ENCODE peak calls at places on chromosome 13, in four cellular contexts. F is left ventricle myocardium inferior, M is tibial artery, O is K562. K is an unnamed sample.

GRCh38 chr13:104678161-104678560 is 1611.9 kb upstream of the SLC10A2 start:
- DNase-seq in F (no peak), M (no peak), O (no peak), K (no peak)

GRCh38 chr13:35908221-35908620 is 223.0 kb downstream of the DCLK1 start:
- DNase-seq in F (no peak), M (no peak), O (no peak), K (no peak)

GRCh38 chr13:64446372-64446771 is 2783.8 kb downstream of the PCDH9 start:
- DNase-seq in F (no peak), M (no peak), O (no peak), K (peak)

GRCh38 chr13:100029930-100030329 is 48.3 kb downstream of the ZIC2 start:
- DNase-seq in F (no peak), M (no peak), O (no peak), K (no peak)

GRCh38 chr13:29362849-29363604 is 232.5 kb downstream of the SLC7A1 start:
- DNase-seq in F (no peak), M (no peak), O (peak), K (peak)

GRCh38 chr13:70814684-70815083 is 706.4 kb upstream of the KLHL1 start:
- DNase-seq in F (no peak), M (no peak), O (no peak), K (no peak)

GRCh38 chr13:96091164-96091931 is 1.4 kb downstream of the HS6ST3 start:
- DNase-seq in F (peak), M (peak), O (no peak), K (no peak)

GRCh38 chr13:37492061-37492460 is 106.5 kb downstream of the POSTN start:
- DNase-seq in F (no peak), M (no peak), O (no peak), K (no peak)

GRCh38 chr13:99731747-99732146 is 230.5 kb downstream of the TM9SF2 start:
- DNase-seq in F (no peak), M (no peak), O (no peak), K (no peak)

GRCh38 chr13:73401769-73402168 is 343.0 kb downstream of the KLF5 start:
- DNase-seq in F (no peak), M (no peak), O (no peak), K (no peak)

GRCh38 chr13:111916201-111916600 is 150.7 kb upstream of the SOX1 start:
- DNase-seq in F (no peak), M (no peak), O (no peak), K (no peak)

GRCh38 chr13:107867701-107868661 is 347.4 kb downstream of the LIG4 start:
- DNase-seq in F (no peak), M (no peak), O (peak), K (peak)

GRCh38 chr13:112962396-112962795 is 6.6 kb upstream of the MCF2L start:
- DNase-seq in F (no peak), M (peak), O (no peak), K (no peak)

GRCh38 chr13:112790735-112791641 is 101.2 kb downstream of the ATP11A start:
- DNase-seq in F (no peak), M (peak), O (no peak), K (no peak)

GRCh38 chr13:74133657-74134201 is 475 bp downstream of the KLF12 start:
- DNase-seq in F (peak), M (peak), O (peak), K (peak)

GRCh38 chr13:78662467-78662866 is 3.5 kb upstream of the OBI1 start:
- DNase-seq in F (no peak), M (no peak), O (no peak), K (no peak)

GRCh38 chr13:20526664-20527063 is 1.0 kb upstream of the CRYL1 start:
- DNase-seq in F (no peak), M (no peak), O (no peak), K (no peak)

GRCh38 chr13:57128909-57129308 is 11.8 kb upstream of the PRR20A start:
- DNase-seq in F (no peak), M (no peak), O (no peak), K (peak)

GRCh38 chr13:85254641-85255040 is 544.6 kb downstream of the SLITRK6 start:
- DNase-seq in F (no peak), M (no peak), O (no peak), K (peak)

GRCh38 chr13:30898721-30899188 is 7.3 kb upstream of the MEDAG start:
- DNase-seq in F (no peak), M (peak), O (no peak), K (peak)

GRCh38 chr13:72341904-72342303 is 385.5 kb downstream of the MZT1 start:
- DNase-seq in F (no peak), M (no peak), O (no peak), K (no peak)

GRCh38 chr13:50149143-50149703 is 134.0 kb downstream of the KCNRG start:
- DNase-seq in F (no peak), M (no peak), O (no peak), K (peak)

GRCh38 chr13:78657699-78658629 is 991 bp downstream of the OBI1 start:
- DNase-seq in F (no peak), M (no peak), O (no peak), K (peak)

GRCh38 chr13:52411629-52412028 is 5.7 kb upstream of the THSD1 start:
- DNase-seq in F (no peak), M (no peak), O (no peak), K (peak)

DNA sequence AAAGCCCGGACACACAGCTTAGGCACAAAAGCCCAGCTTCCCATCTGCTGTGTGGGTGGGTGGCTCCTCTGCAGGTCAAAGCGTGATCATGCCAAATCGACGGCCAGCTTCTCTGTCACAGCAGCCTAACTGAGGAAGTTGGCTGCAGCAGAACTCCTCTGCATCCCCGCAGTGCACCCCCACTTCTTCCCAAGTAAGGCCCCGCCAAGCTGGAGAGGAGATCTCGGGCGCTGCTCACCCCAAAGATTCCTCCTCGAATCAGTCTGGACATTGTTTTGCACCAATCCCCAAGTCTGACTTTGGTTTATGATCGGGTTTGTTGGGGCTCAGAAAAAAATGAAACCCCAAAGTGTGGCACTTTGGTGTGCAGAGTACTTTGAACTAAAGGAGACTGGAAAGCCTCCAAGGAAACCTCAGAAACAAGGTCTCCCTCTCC is 19.7 kb upstream of the CPB2 start:
- DNase-seq in F (no peak), M (no peak), O (no peak), K (no peak)
- H3K4me3 ChIP-seq in F (no peak), M (no peak), O (no peak), K (no peak)

GRCh38 chr13:24033527-24034302 is 126.8 kb upstream of the SPATA13 start:
- DNase-seq in F (no peak), M (no peak), O (no peak), K (no peak)
- H3K4me3 ChIP-seq in F (no peak), M (no peak), O (no peak), K (no peak)

DNA sequence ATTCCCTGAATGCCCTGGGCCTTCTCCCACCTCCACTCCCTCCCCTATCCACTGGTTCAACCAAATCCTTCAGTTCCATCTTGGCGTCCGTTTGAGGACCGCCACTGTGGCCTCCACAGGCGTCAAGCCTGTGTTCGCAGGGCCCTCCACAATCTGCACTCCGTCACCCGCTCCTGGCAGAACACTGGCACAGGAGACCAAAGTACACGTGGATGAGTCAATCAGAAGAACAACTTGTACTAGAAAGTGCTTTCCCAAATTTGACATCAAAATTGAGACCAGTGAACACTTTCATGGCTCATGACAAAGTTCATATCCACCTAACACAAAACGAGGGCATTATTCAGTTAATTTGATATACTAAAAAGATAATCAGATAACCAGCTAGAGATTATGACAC is 6.5 kb upstream of the CDC16 start:
- DNase-seq in F (no peak), M (no peak), O (no peak), K (no peak)
- H3K4me3 ChIP-seq in F (no peak), M (no peak), O (no peak), K (no peak)

DNA sequence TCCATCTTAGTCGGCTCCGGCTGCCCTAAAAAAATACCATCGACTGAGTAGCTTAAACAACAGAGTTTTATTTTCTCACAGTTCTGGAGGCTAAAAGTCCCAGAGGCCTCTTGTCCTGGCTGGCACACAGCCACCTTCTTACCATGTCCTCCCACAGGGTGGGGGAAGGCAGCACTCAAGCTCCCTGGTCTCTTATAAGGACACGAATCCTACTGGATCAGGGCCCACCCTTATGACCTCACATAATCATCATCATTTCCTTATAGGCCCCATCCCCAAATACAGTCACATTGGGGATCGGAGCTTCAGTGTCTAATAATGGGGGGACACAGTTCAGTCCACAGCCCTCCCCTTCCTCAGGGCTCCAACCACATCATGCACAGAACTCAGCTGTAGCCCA is 2.6 kb upstream of the TUBA3C start:
- DNase-seq in F (no peak), M (no peak), O (no peak), K (no peak)
- H3K4me3 ChIP-seq in F (no peak), M (no peak), O (no peak), K (no peak)

GRCh38 chr13:48446454-48446853 is 33.5 kb upstream of the LPAR6 start:
- DNase-seq in F (no peak), M (no peak), O (no peak), K (peak)

GRCh38 chr13:48449656-48450055 is 36.7 kb upstream of the LPAR6 start:
- DNase-seq in F (no peak), M (no peak), O (no peak), K (peak)

GRCh38 chr13:48443442-48444208 is 30.7 kb upstream of the LPAR6 start:
- DNase-seq in F (no peak), M (no peak), O (no peak), K (no peak)

GRCh38 chr13:48448285-48448962 is 35.5 kb upstream of the LPAR6 start:
- DNase-seq in F (no peak), M (no peak), O (no peak), K (peak)

GRCh38 chr13:48448963-48449614 is 36.2 kb upstream of the LPAR6 start:
- DNase-seq in F (no peak), M (no peak), O (no peak), K (peak)
- H3K4me3 ChIP-seq in F (peak), M (no peak), O (no peak), K (peak)